ENCODE peak calls at places on chromosomes 7 and 10, in five cellular contexts. N is hepatocyte, R is BJ, H is cardiac muscle cell, V is Peyer's patch. D is an unnamed sample.

GRCh38 chr7:117012284-117013174 is 59.2 kb downstream of the ST7 start:
- DNase-seq in N (peak), V (no peak), H (peak), R (no peak), D (peak)

GRCh38 chr7:43849069-43849468 is 20.2 kb downstream of the MRPS24 start:
- DNase-seq in V (no peak), R (no peak), H (no peak), N (no peak), D (no peak)

GRCh38 chr7:101357433-101357832 is 5.2 kb upstream of the COL26A1 start:
- DNase-seq in V (no peak), R (no peak), N (no peak), H (peak), D (no peak)

GRCh38 chr7:6237002-6237401 is 35.4 kb downstream of the CYTH3 start:
- DNase-seq in H (no peak), N (no peak), V (no peak), R (no peak), D (no peak)

GRCh38 chr7:40194743-40195142 is 59.9 kb downstream of the SUGCT start:
- DNase-seq in N (no peak), H (peak), R (no peak), V (no peak), D (peak)

GRCh38 chr7:87567052-87567451 is 33.6 kb downstream of the ABCB1 start:
- DNase-seq in N (no peak), R (no peak), V (no peak), H (no peak), D (no peak)

GRCh38 chr10:128086003-128086863 is 40.0 kb downstream of the MKI67 start:
- DNase-seq in N (no peak), R (no peak), H (no peak), V (no peak), D (no peak)

GRCh38 chr10:46305430-46305808 is 18.6 kb downstream of the ANTXRL start:
- DNase-seq in V (no peak), N (no peak), H (no peak), R (no peak), D (no peak)

GRCh38 chr7:100358027-100358856 is at the start of gene PILRB:
- DNase-seq in H (no peak), V (no peak), N (no peak), R (no peak), D (no peak)

GRCh38 chr7:129262333-129262732 is 37.5 kb downstream of the AHCYL2 start:
- DNase-seq in R (no peak), V (no peak), N (no peak), H (no peak), D (peak)

GRCh38 chr7:54653905-54654304 is 105.1 kb downstream of the SEC61G start:
- DNase-seq in H (no peak), R (no peak), N (no peak), V (no peak), D (no peak)

GRCh38 chr10:130461631-130462030 is 325.4 kb downstream of the GLRX3 start:
- DNase-seq in N (no peak), H (no peak), V (no peak), R (no peak), D (no peak)

GRCh38 chr10:72080042-72081035 is 8.0 kb downstream of the SPOCK2 start:
- DNase-seq in H (no peak), N (no peak), R (no peak), V (no peak), D (no peak)

GRCh38 chr10:31390804-31391203 is 71.8 kb downstream of the ZEB1 start:
- DNase-seq in N (no peak), V (no peak), H (no peak), R (no peak), D (no peak)

GRCh38 chr7:25031007-25031406 is 51.0 kb upstream of the OSBPL3 start:
- DNase-seq in V (peak), H (no peak), R (no peak), N (no peak), D (no peak)

GRCh38 chr7:16356241-16356958 is 64.9 kb downstream of the CRPPA start:
- DNase-seq in V (no peak), H (peak), N (no peak), R (peak), D (peak)

GRCh38 chr10:103800789-103801540 is 54.4 kb downstream of the SH3PXD2A start:
- DNase-seq in V (peak), N (no peak), H (no peak), R (no peak), D (no peak)

GRCh38 chr7:136251826-136252225 is 274.7 kb upstream of the MTPN start:
- DNase-seq in V (no peak), N (no peak), R (no peak), H (no peak), D (no peak)

GRCh38 chr10:125802739-125803138 is 20.3 kb downstream of the UROS start:
- DNase-seq in V (no peak), R (no peak), N (no peak), H (no peak), D (no peak)

GRCh38 chr7:151010307-151011096 is 13.8 kb downstream of the ATG9B start:
- DNase-seq in H (peak), R (no peak), V (no peak), N (peak), D (peak)

GRCh38 chr10:26571655-26572054 is 125.8 kb upstream of the PDSS1 start:
- DNase-seq in H (no peak), R (no peak), N (peak), V (no peak), D (no peak)

GRCh38 chr10:26567349-26567721 is 129.2 kb downstream of the APBB1IP start:
- DNase-seq in N (no peak), V (no peak), R (no peak), H (peak), D (no peak)

DNA sequence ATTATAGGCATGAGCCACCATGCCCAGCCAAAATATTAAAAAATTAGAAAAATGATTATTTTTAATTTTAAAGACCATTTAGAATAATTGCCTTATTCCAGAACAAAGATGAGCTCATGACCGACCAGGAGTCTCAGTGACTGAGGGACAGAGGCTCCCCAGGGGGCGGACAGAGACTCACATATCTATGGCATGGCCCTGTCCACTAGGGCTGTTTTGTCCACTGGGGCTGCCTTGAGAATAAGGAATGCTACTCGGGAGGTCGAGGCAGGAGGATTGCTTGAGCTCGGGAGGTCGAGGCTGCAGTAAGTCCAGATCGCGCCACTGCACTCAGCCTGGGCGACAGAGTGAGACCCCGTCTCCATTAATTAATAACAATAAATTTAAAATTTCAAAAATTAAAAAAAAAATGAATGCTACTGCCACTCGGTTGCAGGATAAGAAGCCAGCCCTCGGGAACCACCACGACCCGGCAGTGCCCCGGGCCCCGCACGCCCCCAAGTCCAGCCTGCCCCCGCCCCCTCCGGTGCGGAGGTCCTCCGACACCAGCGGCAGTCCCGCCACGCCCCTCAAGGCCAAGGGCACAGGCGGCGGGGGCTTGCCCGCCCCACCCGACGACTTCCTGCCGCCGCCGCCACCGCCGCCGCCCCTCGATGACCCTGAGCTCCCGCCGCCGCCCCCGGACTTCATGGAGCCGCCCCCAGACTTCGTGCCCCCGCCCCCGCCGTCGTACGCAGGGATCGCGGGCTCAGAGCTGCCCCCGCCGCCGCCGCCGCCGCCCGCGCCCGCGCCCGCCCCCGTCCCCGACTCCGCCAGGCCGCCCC is 128.6 kb downstream of the APBB1IP start:
- DNase-seq in H (peak), N (peak), R (no peak), V (no peak), D (no peak)
- H3K4me3 ChIP-seq in H (peak), N (peak), R (peak), V (peak), D (peak)

GRCh38 chr10:3812141-3812540 is 27.1 kb upstream of the KLF6 start:
- DNase-seq in V (no peak), H (no peak), R (no peak), N (no peak), D (no peak)
- H3K4me3 ChIP-seq in V (no peak), H (no peak), R (no peak), N (no peak), D (no peak)

DNA sequence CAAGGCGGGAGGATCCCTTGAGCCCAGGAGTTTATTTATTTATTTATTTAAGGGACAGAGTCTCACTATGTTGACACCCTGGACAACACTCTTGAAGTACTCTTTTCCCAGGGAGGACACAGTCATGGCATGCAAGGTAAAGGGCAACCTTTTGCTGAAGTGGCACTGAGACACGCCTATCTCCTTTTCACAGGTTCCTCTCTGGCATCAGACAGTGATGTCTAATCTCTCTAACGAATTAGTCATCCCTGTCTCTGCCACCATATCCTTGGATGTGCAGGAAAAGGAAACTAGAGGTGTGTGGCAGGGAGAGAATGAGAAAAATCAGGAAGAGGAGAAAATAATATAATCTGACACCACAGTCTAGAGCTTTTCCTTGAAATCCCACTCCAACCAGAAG is 19.5 kb downstream of the CPVL start:
- DNase-seq in V (no peak), R (no peak), N (no peak), H (no peak), D (no peak)
- H3K4me3 ChIP-seq in V (no peak), R (no peak), N (no peak), H (no peak), D (no peak)

DNA sequence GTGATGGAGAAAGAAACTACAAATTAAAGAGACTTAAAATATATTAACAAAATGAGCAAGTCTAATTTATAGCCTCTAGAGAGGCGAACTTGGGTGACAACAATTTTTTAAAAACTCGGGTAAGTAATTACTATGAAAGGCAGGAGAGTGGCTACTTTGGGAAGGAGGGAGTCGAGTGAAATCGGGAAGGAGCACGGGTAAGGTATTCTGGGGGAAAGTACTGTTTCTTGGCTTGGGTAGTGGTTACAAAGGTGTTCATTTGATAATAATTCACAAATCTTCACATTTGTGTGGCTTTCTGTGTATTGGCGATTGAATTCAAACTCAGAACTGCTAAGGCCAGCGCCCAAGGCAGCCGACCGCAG is 32.9 kb upstream of the GRID1 start:
- DNase-seq in V (no peak), R (no peak), H (no peak), N (no peak), D (no peak)
- H3K4me3 ChIP-seq in V (no peak), R (no peak), H (no peak), N (no peak), D (no peak)

GRCh38 chr10:50379652-50380051 is 128.3 kb upstream of the ASAH2 start:
- DNase-seq in V (no peak), H (no peak), R (no peak), N (no peak), D (no peak)

GRCh38 chr10:50373821-50374501 is 122.6 kb upstream of the ASAH2 start:
- DNase-seq in R (no peak), H (peak), N (no peak), V (no peak), D (peak)

GRCh38 chr10:50375051-50375452 is 123.7 kb upstream of the ASAH2 start:
- DNase-seq in R (no peak), N (no peak), H (no peak), V (no peak), D (no peak)

GRCh38 chr10:50369931-50370330 is 118.6 kb upstream of the ASAH2 start:
- DNase-seq in N (no peak), H (no peak), V (no peak), R (no peak), D (no peak)

GRCh38 chr10:50375745-50376144 is 124.4 kb upstream of the ASAH2 start:
- DNase-seq in R (no peak), H (no peak), N (no peak), V (no peak), D (no peak)
- H3K4me3 ChIP-seq in R (no peak), H (no peak), N (no peak), V (no peak), D (no peak)